ENCODE peak calls at places on chromosomes 2 and 18, in eight cellular contexts. R, H, T, Y, V, E, U and X are unnamed samples.

GRCh38 chr2:157487747-157488146 is 43.9 kb upstream of the CYTIP start:
- DNase-seq in U (no peak), T (no peak), V (no peak), H (no peak), Y (no peak), E (no peak), R (no peak), X (no peak)

GRCh38 chr18:58671941-58672565 is 788 bp downstream of the MALT1 start:
- DNase-seq in E (peak; percentile 52), V (no peak), R (no peak), T (no peak), H (peak; percentile 21), Y (no peak), U (peak; percentile 24), X (peak; percentile 43)

GRCh38 chr2:9174771-9175441 is 31.7 kb upstream of the ASAP2 start:
- DNase-seq in E (peak; percentile 96), R (peak; percentile 6), H (peak; percentile 64), U (peak; percentile 80), Y (peak; percentile 89), V (no peak), T (peak; percentile 79), X (peak; percentile 63)

GRCh38 chr18:32772580-32773186 is at the start of gene KLHL14:
- DNase-seq in U (no peak), E (no peak), R (no peak), H (no peak), V (no peak), Y (no peak), T (no peak), X (no peak)

GRCh38 chr2:235414422-235414821 is 79.4 kb upstream of the AGAP1 start:
- DNase-seq in E (no peak), H (no peak), T (peak; percentile 53), V (no peak), Y (peak; percentile 99), U (no peak), R (no peak), X (no peak)

GRCh38 chr18:63979409-63979908 is 9.6 kb downstream of the SERPINB8 start:
- DNase-seq in U (peak; percentile 25), H (peak; percentile 73), R (no peak), E (peak; percentile 78), V (no peak), T (peak; percentile 35), Y (peak; percentile 31), X (peak; percentile 81)

GRCh38 chr18:35949903-35950627 is 22.4 kb upstream of the RMP24 start:
- DNase-seq in E (peak; percentile 61), Y (peak; percentile 22), R (peak; percentile 70), T (peak; percentile 4), U (peak; percentile 31), H (peak; percentile 67), V (no peak), X (peak; percentile 77)

GRCh38 chr2:200399046-200399445 is 92.6 kb downstream of the SPATS2L start:
- DNase-seq in V (no peak), H (peak; percentile 41), Y (no peak), U (no peak), E (peak; percentile 91), T (no peak), R (no peak), X (no peak)

GRCh38 chr2:229414631-229415030 is 143.5 kb upstream of the PID1 start:
- DNase-seq in V (no peak), U (no peak), R (no peak), H (no peak), E (no peak), T (no peak), Y (no peak), X (no peak)

GRCh38 chr2:219689676-219690628 is 62.5 kb downstream of the SLC4A3 start:
- DNase-seq in R (no peak), H (peak; percentile 62), Y (no peak), U (peak; percentile 60), T (peak; percentile 16), E (peak; percentile 74), V (peak; percentile 42), X (peak; percentile 72)

GRCh38 chr2:28360742-28361293 is 31.8 kb upstream of the FOSL2 start:
- DNase-seq in H (peak; percentile 43), E (peak; percentile 88), Y (no peak), R (no peak), V (no peak), T (no peak), U (peak; percentile 74), X (no peak)

GRCh38 chr2:77521931-77522470 is at the start of gene LRRTM4:
- DNase-seq in H (no peak), T (no peak), V (no peak), R (no peak), U (no peak), E (no peak), Y (no peak), X (peak; percentile 63)

GRCh38 chr2:32904711-32905110 is 42.0 kb upstream of the LTBP1 start:
- DNase-seq in Y (no peak), E (no peak), R (no peak), U (no peak), T (no peak), V (no peak), H (no peak), X (no peak)

GRCh38 chr2:144426355-144426754 is 93.6 kb downstream of the ZEB2 start:
- DNase-seq in T (no peak), R (no peak), E (no peak), H (no peak), Y (no peak), V (no peak), U (no peak), X (no peak)

GRCh38 chr2:220096406-220096805 is 469.0 kb downstream of the SLC4A3 start:
- DNase-seq in E (peak; percentile 87), R (no peak), V (no peak), U (peak; percentile 8), Y (no peak), T (no peak), H (no peak), X (peak; percentile 14)

GRCh38 chr2:85930129-85931124 is 41.6 kb upstream of the ST3GAL5 start:
- DNase-seq in H (no peak), E (peak; percentile 26), V (no peak), U (no peak), T (no peak), R (no peak), Y (no peak), X (no peak)

GRCh38 chr2:151946856-151947523 is 118.8 kb upstream of the ARL5A start:
- DNase-seq in T (no peak), U (peak; percentile 45), H (peak; percentile 52), V (peak; percentile 8), Y (peak; percentile 13), R (peak; percentile 69), E (peak; percentile 16), X (peak; percentile 65)

GRCh38 chr2:48036312-48036711 is 130.0 kb upstream of the FBXO11 start:
- DNase-seq in V (no peak), T (no peak), H (no peak), E (no peak), Y (no peak), U (no peak), R (no peak), X (no peak)

GRCh38 chr18:21843340-21843739 is 102.7 kb downstream of the MIB1 start:
- DNase-seq in R (no peak), Y (no peak), T (no peak), H (no peak), U (no peak), V (no peak), E (no peak), X (no peak)

GRCh38 chr2:46273225-46273863 is 23.9 kb upstream of the EPAS1 start:
- DNase-seq in Y (no peak), H (peak; percentile 89), E (no peak), V (no peak), R (no peak), T (no peak), U (no peak), X (no peak)

GRCh38 chr2:170530284-170530745 is 184.8 kb upstream of the SP5 start:
- DNase-seq in Y (peak; percentile 91), V (no peak), R (peak; percentile 91), H (peak; percentile 75), E (peak; percentile 42), T (peak; percentile 84), U (peak; percentile 34), X (peak; percentile 46)

GRCh38 chr2:96529376-96530143 is 7.0 kb upstream of the ARID5A start:
- DNase-seq in H (no peak), T (no peak), U (no peak), E (no peak), Y (no peak), V (no peak), R (no peak), X (no peak)

GRCh38 chr2:64474200-64474630 is 20.3 kb downstream of the LGALSL start:
- DNase-seq in V (no peak), R (no peak), E (no peak), T (no peak), Y (no peak), U (no peak), H (no peak), X (no peak)

GRCh38 chr2:37453024-37453423 is 108.6 kb downstream of the QPCT start:
- DNase-seq in U (no peak), E (no peak), R (no peak), Y (no peak), H (peak; percentile 28), T (no peak), V (no peak), X (no peak)

GRCh38 chr2:230684222-230685164 is 28.1 kb upstream of the CAB39 start:
- DNase-seq in T (no peak), E (peak; percentile 57), H (peak; percentile 41), V (no peak), Y (peak; percentile 65), R (no peak), U (peak; percentile 78), X (no peak)

GRCh38 chr2:74779587-74780135 is 54.3 kb upstream of the HK2 start:
- DNase-seq in Y (peak; percentile 10), V (no peak), R (no peak), E (no peak), U (no peak), H (no peak), T (no peak), X (no peak)